ENCODE peak calls at places on chromosomes 12 and 14, in four cellular contexts. D is esophagus squamous epithelium, E is natural killer cell, I is H9. K is an unnamed sample.

GRCh38 chr12:107436376-107436775 is 249.2 kb upstream of the PWP1 start:
- DNase-seq in D (no peak), I (peak; percentile 58), E (no peak), K (no peak)

GRCh38 chr14:75926431-75926830 is 55.4 kb downstream of the TGFB3 start:
- DNase-seq in I (no peak), E (no peak), D (no peak), K (no peak)

GRCh38 chr12:27504506-27504905 is 19.5 kb upstream of the PPFIBP1 start:
- DNase-seq in I (no peak), E (no peak), D (no peak), K (no peak)

GRCh38 chr14:106459971-106460730 is 933.8 kb downstream of the TMEM121 start:
- DNase-seq in I (no peak), E (peak; percentile 28), D (no peak), K (no peak)

GRCh38 chr12:94650143-94651056 is at the start of gene TMCC3:
- DNase-seq in D (no peak), E (peak; percentile 54), I (peak; percentile 58), K (no peak)

GRCh38 chr14:77067632-77068514 is 30.2 kb upstream of the CIPC start:
- DNase-seq in D (no peak), I (peak; percentile 85), E (peak; percentile 45), K (no peak)

GRCh38 chr14:56953884-56954283 is 143.6 kb upstream of the OTX2 start:
- DNase-seq in I (no peak), E (no peak), D (no peak), K (no peak)

GRCh38 chr14:24231263-24232120 is 675 bp downstream of the NEDD8 start:
- DNase-seq in I (no peak), D (no peak), E (no peak), K (no peak)

GRCh38 chr14:98798099-98798498 is 473.9 kb downstream of the BCL11B start:
- DNase-seq in E (no peak), I (no peak), D (no peak), K (no peak)

GRCh38 chr12:4278582-4278939 is 5.0 kb downstream of the CCND2 start:
- DNase-seq in E (no peak), I (no peak), D (no peak), K (no peak)

GRCh38 chr12:94832780-94833760 is 170.4 kb downstream of the NDUFA12 start:
- DNase-seq in E (no peak), I (peak; percentile 76), D (no peak), K (no peak)

DNA sequence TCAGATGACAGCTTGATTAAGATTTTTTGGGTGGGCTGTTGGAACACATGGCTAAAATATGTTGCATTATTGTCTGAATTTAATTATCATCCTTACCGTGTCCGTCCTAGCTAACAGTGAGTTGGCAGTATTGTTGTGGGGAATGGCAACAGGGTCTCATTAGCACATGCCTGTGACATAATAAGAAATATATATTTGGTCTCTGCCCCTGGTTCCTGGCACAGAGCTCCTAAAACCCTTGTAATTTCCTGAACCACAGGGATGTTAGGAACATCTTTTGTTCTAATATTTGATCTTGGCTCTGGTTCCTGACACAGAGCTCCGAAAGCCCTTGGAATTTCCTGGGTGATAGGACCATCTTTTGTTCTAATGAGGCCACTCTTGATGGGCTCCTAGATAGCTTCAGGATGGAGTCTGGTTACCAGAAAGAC is 76.0 kb downstream of the SYNE2 start:
- DNase-seq in D (no peak), I (no peak), E (no peak), K (no peak)
- TF ChIP-seq CTCF in D (no peak), I (no peak), E (no peak), K (no peak)

DNA sequence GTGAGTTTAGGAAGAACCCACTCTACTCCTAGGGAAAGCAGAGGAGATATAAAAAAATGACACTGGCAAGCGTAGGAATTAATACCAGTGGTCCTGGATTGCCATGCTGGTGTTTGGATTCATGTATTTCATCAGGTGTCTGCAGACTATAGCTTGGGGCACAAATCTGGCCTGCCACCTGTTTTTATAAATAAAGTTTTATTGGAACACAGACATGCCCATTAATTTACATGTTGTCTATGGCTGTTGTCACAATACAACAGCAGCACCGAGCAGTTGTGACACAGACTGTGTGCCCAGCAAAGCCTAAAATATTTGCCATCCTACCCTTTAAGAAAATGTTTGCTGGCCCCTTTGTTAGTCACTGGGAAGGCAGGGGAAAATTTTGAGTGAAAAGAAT is 553.2 kb downstream of the VRK1 start:
- DNase-seq in I (no peak), D (no peak), E (no peak), K (no peak)
- TF ChIP-seq CTCF in I (no peak), D (no peak), E (no peak), K (no peak)

GRCh38 chr12:48668996-48669395 is 13.0 kb downstream of the KANSL2 start:
- DNase-seq in E (no peak), I (no peak), D (no peak), K (no peak)

DNA sequence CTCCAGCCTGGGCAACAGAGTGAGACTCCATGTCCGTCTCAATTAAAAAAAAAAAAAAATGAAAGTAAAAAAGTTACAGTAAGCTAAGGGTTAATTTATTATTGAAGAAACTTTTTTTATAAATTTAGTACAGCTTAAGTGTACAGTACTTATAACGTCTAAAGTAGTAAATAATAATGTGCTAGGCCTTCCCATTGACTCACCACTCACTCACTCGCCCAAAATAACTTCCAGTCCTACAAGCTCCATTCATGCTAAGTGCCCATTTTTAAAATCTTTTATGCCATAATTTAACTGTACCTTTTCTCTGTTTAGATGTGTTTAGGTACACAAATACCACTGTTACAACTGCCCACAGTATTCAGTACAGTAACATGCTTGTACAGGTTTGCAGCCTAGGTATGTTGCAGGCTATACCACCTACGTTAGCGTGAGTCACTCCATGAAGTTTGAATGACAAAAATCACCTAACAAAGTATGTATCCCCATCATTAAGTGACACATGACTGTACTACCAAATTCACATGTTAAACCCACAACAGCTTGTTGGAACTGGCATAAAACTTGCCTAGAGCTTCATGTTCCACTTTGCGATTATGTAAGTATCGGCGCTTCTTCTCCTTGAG is 10.7 kb downstream of the KANSL2 start:
- DNase-seq in E (no peak), I (no peak), D (no peak), K (no peak)
- TF ChIP-seq CTCF in E (no peak), I (no peak), D (no peak), K (no peak)

GRCh38 chr12:100348657-100349454 is 8.0 kb upstream of the SLC17A8 start:
- DNase-seq in E (no peak), D (no peak), I (no peak), K (no peak)
- TF ChIP-seq CTCF in E (no peak), D (peak; percentile 39), I (peak; percentile 74), K (peak; percentile 84)

GRCh38 chr12:65094722-65095121 is 26.4 kb downstream of the WIF1 start:
- DNase-seq in D (no peak), I (no peak), E (no peak), K (no peak)

GRCh38 chr12:65099182-65099581 is 21.9 kb downstream of the WIF1 start:
- DNase-seq in I (no peak), E (no peak), D (no peak), K (no peak)

GRCh38 chr12:65098364-65098763 is 22.7 kb downstream of the WIF1 start:
- DNase-seq in D (no peak), I (no peak), E (no peak), K (no peak)

DNA sequence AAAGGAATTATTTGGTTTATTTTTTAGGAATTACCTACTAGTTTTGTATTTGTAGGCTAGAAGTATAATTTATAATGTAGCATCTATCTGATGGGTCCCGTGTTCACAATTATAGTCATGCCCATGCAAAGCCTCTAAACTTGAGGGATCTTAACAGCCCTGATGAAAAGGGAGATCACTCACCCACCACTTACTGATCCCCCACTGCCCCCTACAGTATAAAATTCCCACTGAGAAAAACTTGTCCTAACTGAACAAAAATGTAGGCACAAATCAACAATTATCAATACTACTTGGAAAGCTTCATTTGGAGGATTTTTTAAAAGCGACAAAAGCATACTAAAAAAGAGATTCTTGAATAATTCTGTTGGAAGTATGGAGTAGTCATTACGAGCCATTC is 21.0 kb downstream of the WIF1 start:
- DNase-seq in D (no peak), E (no peak), I (no peak), K (no peak)
- TF ChIP-seq CTCF in D (no peak), E (no peak), I (peak; percentile 72), K (peak; percentile 47)

DNA sequence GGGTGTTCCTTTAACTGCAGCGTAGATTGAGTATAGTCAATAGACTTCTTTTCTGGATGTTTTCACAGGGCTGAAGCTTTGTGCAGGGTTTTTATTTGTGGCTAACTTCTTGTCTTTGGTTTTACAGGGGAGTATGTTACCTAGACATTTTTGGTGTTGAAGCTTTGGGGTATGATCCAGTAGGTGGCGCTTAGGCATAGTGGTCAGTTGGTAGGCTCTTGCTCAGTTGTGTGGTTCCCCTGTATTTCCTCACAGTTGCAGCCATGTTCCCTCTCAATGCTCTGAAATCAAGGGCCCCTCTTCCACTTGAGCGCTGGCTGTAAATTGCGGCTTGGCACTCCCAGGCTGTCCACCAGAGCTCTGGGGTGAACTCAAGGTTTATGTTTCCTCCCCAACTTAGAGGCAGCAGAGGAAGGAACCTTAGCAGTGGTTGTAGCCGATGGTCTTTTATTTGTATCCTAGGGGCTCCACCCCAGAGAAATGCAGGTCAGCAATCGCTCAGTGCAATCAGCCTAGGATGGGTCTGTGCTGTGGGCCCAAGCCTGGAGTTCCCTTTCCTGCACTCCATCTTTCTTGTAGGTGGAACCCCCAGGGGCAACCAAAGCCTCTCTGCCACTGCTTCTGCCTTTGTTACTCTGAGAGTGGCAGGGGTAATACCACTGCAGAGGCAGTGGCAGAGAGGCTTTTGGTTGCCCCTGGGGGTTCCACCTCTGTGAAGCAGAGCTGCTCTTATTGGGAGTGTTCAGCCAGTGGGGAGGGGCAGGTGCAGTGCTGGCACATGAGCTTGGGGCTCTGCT is 55.1 kb downstream of the CMAS start:
- DNase-seq in E (no peak), D (no peak), I (peak; percentile 79), K (no peak)
- TF ChIP-seq CTCF in E (peak; percentile 19), D (peak; percentile 68), I (peak; percentile 74), K (peak; percentile 73)

GRCh38 chr14:51925980-51926379 is 63.4 kb upstream of the RTRAF start:
- DNase-seq in E (no peak), D (no peak), I (no peak), K (no peak)

GRCh38 chr14:51924600-51924999 is 64.2 kb downstream of the GNG2 start:
- DNase-seq in D (no peak), I (no peak), E (no peak), K (no peak)

GRCh38 chr14:51928568-51928967 is 60.8 kb upstream of the RTRAF start:
- DNase-seq in E (no peak), I (no peak), D (no peak), K (no peak)

GRCh38 chr14:51929156-51929555 is 60.2 kb upstream of the RTRAF start:
- DNase-seq in I (no peak), E (no peak), D (no peak), K (no peak)

GRCh38 chr14:51926449-51926848 is 62.9 kb upstream of the RTRAF start:
- DNase-seq in D (no peak), E (no peak), I (no peak), K (no peak)
- TF ChIP-seq CTCF in D (no peak), E (no peak), I (no peak), K (no peak)

DNA sequence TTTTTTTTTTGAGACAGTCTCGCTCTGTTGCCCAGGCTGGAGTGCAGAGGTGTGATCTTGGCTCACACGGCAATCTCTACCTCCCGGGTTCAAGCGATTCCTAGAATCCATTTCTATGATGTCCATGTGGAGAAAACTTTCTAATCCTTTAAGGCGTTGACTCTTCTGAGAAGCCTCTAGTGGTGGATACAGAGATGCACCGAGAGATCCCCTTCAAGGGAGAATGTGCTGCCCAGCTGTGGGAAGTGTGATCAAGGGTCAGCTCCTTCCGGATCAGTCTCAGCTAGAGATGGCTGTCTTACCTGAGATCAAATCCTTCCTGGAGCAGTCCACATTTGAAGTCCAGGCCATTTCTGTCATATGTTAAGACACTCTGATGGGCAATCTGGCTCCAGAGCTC is 92.7 kb upstream of the HECTD1 start:
- DNase-seq in E (no peak), D (no peak), I (peak; percentile 41), K (no peak)
- TF ChIP-seq CTCF in E (no peak), D (no peak), I (peak; percentile 53), K (peak; percentile 30)

GRCh38 chr14:19947413-19948090 is 16.8 kb downstream of the OR4K1 start:
- DNase-seq in I (no peak), E (no peak), D (no peak), K (no peak)
- TF ChIP-seq CTCF in I (no peak), E (no peak), D (no peak), K (peak; percentile 9)